ENCODE peak calls at places on chromosomes 11 and 22, in four cellular contexts. B is fibroblast of lung, C is stomach, S is upper lobe of right lung. E is an unnamed sample. For H3K9me3, the result is how much of the 10 kb centered on the place peaks cover.

GRCh38 chr11:30128269-30128932 is 102.4 kb upstream of the FSHB start:
- DNase-seq in B (peak), C (no peak), S (no peak), E (no peak)

GRCh38 chr11:35847473-35847872 is 96.4 kb upstream of the LDLRAD3 start:
- DNase-seq in B (no peak), C (no peak), S (no peak), E (no peak)

GRCh38 chr11:26720003-26720402 is 1.9 kb downstream of the SLC5A12 start:
- DNase-seq in B (no peak), C (no peak), S (no peak), E (no peak)

GRCh38 chr11:11036185-11037161 is 178.6 kb upstream of the ZBED5 start:
- DNase-seq in B (peak), C (no peak), S (no peak), E (no peak)

GRCh38 chr11:122004446-122004845 is 111.6 kb downstream of the BLID start:
- DNase-seq in B (no peak), C (no peak), S (no peak), E (no peak)

GRCh38 chr11:125261471-125262087 is 97.0 kb downstream of the PKNOX2 start:
- DNase-seq in B (peak), C (no peak), S (no peak), E (no peak)

GRCh38 chr22:42344391-42344861 is 74.0 kb upstream of the TCF20 start:
- DNase-seq in B (peak), C (peak), S (no peak), E (no peak)

GRCh38 chr11:61972796-61973602 is 5.6 kb upstream of the FTH1 start:
- DNase-seq in B (peak), C (no peak), S (peak), E (no peak)

GRCh38 chr11:95308512-95309035 is 77.6 kb upstream of the SESN3 start:
- DNase-seq in B (no peak), C (no peak), S (no peak), E (no peak)

GRCh38 chr22:33057363-33057995 is 702 bp downstream of the SYN3 start:
- DNase-seq in B (no peak), C (no peak), S (no peak), E (no peak)

GRCh38 chr11:78350646-78351165 is 66.9 kb downstream of the GAB2 start:
- DNase-seq in B (peak), C (no peak), S (no peak), E (no peak)

GRCh38 chr22:45341503-45341902 is 31.8 kb downstream of the FAM118A start:
- DNase-seq in B (no peak), C (no peak), S (no peak), E (no peak)

GRCh38 chr11:37450613-37451012 is 852.6 kb upstream of the RAG2 start:
- DNase-seq in B (peak), C (no peak), S (no peak), E (no peak)

GRCh38 chr11:2303627-2304155 is 1.9 kb downstream of the TSPAN32 start:
- DNase-seq in B (no peak), C (peak), S (peak), E (peak)

GRCh38 chr11:112538529-112538928 is 277.9 kb upstream of the PLET1 start:
- DNase-seq in B (no peak), C (no peak), S (no peak), E (no peak)

GRCh38 chr22:19641254-19641982 is 72.9 kb upstream of the SEPTIN5 start:
- DNase-seq in B (no peak), C (no peak), S (no peak), E (no peak)

GRCh38 chr11:122097419-122098001 is 18.5 kb downstream of the BLID start:
- DNase-seq in B (peak), C (no peak), S (no peak), E (no peak)

GRCh38 chr22:20810645-20811044 is 36.7 kb downstream of the SERPIND1 start:
- DNase-seq in B (no peak), C (no peak), S (no peak), E (no peak)

GRCh38 chr11:10777393-10777793 is 26.3 kb downstream of the CTR9 start:
- DNase-seq in B (no peak), C (peak), S (no peak), E (no peak)

GRCh38 chr11:92500463-92500862 is 275.8 kb downstream of the FAT3 start:
- DNase-seq in B (peak), C (no peak), S (no peak), E (no peak)

GRCh38 chr22:45631140-45631539 is 40.5 kb upstream of the ATXN10 start:
- DNase-seq in B (no peak), C (no peak), S (peak), E (no peak)

GRCh38 chr11:57800444-57801184 is 39.0 kb downstream of the CTNND1 start:
- DNase-seq in B (peak), C (no peak), S (no peak), E (no peak)

GRCh38 chr11:45061641-45062040 is 84.8 kb upstream of the PRDM11 start:
- DNase-seq in B (no peak), C (no peak), S (no peak), E (no peak)

GRCh38 chr11:108628812-108629211 is 35.2 kb upstream of the EXPH5 start:
- DNase-seq in B (no peak), C (no peak), S (no peak), E (no peak)

GRCh38 chr11:77589521-77590193 is at the start of gene AQP11:
- DNase-seq in B (peak), C (peak), S (peak), E (peak)

GRCh38 chr11:57303990-57304579 is 20.7 kb downstream of the TNKS1BP1 start:
- DNase-seq in B (peak), C (no peak), S (no peak), E (no peak)

GRCh38 chr11:128375941-128376340 is 211.4 kb downstream of the ETS1 start:
- DNase-seq in B (no peak), C (no peak), S (no peak), E (no peak)

GRCh38 chr22:33697640-33698039 is 222.6 kb downstream of the LARGE1 start:
- DNase-seq in B (no peak), C (no peak), S (no peak), E (no peak)

GRCh38 chr22:24442352-24442744 is 14.9 kb downstream of the ADORA2A start:
- DNase-seq in B (no peak), C (peak), S (no peak), E (no peak)

GRCh38 chr11:13278620-13279486 is 1.3 kb downstream of the BMAL1 start:
- DNase-seq in B (no peak), C (no peak), S (no peak), E (no peak)

GRCh38 chr22:19974935-19975706 is 33.5 kb upstream of the TXNRD2 start:
- DNase-seq in B (no peak), C (no peak), S (no peak), E (no peak)

GRCh38 chr11:16114978-16115871 is 241.1 kb downstream of the SOX6 start:
- DNase-seq in B (no peak), C (no peak), S (no peak), E (no peak)

GRCh38 chr11:59678813-59679165 is 10.0 kb upstream of the PATL1 start:
- DNase-seq in B (no peak), C (no peak), S (no peak), E (no peak)

GRCh38 chr22:40867109-40867508 is 5.2 kb upstream of the DNAJB7 start:
- DNase-seq in B (no peak), C (no peak), S (no peak), E (no peak)

GRCh38 chr11:108916935-108917334 is 252.1 kb downstream of the DDX10 start:
- DNase-seq in B (no peak), C (no peak), S (no peak), E (no peak)

GRCh38 chr11:34601085-34601444 is 19.8 kb upstream of the EHF start:
- DNase-seq in B (peak), C (no peak), S (no peak), E (no peak)

GRCh38 chr22:31917227-31917921 is 27.0 kb upstream of the YWHAH start:
- DNase-seq in B (no peak), C (no peak), S (peak), E (no peak)

GRCh38 chr11:12876340-12876739 is 132.8 kb upstream of the RASSF10 start:
- DNase-seq in B (peak), C (no peak), S (no peak), E (no peak)

GRCh38 chr11:102843474-102843873 is at the start of gene MMP3:
- DNase-seq in B (no peak), C (no peak), S (no peak), E (no peak)

GRCh38 chr11:98047647-98048046 is 973.1 kb upstream of the CNTN5 start:
- DNase-seq in B (no peak), C (no peak), S (no peak), E (no peak)
- H3K9me3 ChIP-seq in B (under half), C (under half), S (under half), E (under half)

GRCh38 chr22:48800886-48801607 is 1026.6 kb downstream of the BRD1 start:
- DNase-seq in B (no peak), C (no peak), S (no peak), E (no peak)

GRCh38 chr22:48799227-48799970 is 1028.3 kb downstream of the BRD1 start:
- DNase-seq in B (no peak), C (no peak), S (no peak), E (no peak)

GRCh38 chr22:48798281-48799226 is 1029.1 kb downstream of the BRD1 start:
- DNase-seq in B (no peak), C (no peak), S (no peak), E (no peak)

GRCh38 chr22:48802576-48802975 is 1025.1 kb downstream of the BRD1 start:
- DNase-seq in B (no peak), C (no peak), S (no peak), E (no peak)

GRCh38 chr22:48800036-48800885 is 1027.4 kb downstream of the BRD1 start:
- DNase-seq in B (no peak), C (no peak), S (peak), E (no peak)
- H3K9me3 ChIP-seq in B (under half), C (under half), S (under half), E (under half)

GRCh38 chr11:28298209-28298608 is 190.0 kb downstream of the METTL15 start:
- DNase-seq in B (no peak), C (no peak), S (no peak), E (no peak)
- H3K9me3 ChIP-seq in B (under half), C (under half), S (under half), E (under half)

DNA sequence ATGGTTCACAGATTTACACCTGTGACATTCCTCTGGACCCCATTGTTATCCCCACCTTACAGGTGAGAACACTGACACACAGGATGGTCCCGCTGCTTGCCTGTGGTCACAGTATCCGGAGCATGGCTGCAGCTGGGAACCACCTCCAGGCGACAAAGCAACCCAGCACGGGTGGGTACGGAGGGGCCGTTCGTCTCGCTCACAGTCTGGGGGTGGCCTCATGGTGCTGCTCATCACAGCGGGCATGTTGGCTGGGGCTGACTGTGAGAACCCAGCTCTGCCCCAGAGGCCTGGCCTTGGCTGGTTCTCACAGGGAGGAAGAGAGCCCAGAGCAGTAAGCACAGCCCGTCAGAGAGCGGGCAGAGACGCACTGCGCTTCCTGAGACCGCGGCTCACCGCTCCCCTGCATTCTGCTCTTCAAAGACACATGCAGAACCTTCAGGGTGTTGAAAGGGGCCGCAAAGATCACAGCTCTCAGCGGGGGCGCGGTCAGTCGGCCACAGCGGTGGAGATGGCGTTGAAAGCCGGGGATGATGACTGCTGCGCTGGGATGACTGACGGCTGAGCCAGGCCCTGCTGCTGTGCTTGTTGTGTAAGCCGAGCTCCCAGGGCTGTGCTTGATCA is 423.0 kb downstream of the BRD1 start:
- DNase-seq in B (no peak), C (peak), S (no peak), E (no peak)
- H3K9me3 ChIP-seq in B (under half), C (under half), S (under half), E (under half)

DNA sequence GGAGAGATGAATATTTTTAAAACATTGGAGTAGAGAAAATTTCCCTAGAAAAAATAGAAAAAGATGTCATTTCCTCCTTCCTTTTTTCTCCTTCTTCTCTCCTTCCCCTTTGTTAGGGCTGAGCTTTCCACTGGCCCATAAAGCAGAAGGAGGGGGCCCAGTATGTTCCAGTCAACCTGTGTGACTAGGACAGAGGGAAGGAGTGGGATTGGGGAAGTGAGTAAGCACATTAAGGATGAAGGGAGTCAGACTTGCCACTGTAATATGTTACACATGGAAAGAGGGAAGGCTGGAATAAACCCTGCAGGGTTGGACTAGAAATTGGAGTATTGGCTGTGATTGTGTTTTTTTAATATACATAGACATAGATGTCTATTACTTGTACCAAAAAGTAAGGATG is 20.1 kb upstream of the SPINDOC start:
- DNase-seq in B (no peak), C (no peak), S (no peak), E (no peak)
- H3K9me3 ChIP-seq in B (under half), C (under half), S (under half), E (under half)

DNA sequence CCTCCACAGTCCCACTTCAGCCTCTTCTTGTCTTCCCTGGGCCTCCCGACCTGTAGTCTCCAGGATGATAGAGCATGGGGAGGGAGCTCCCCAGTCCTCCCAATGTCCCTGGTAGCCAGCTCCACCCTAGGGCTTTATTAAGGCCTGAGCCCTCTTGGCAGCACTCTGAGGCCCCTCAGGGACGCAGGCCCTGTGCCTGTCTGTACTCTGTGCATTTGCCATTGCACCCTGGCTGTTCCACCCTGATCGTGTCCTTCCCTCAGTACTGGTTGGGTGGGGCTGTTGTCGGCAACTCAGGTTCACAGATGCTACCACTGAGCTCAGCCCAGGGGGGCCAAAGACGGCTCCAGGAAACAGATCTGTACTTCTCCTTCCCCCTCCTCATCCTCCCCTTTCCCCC is 7.2 kb downstream of the SSTR3 start:
- DNase-seq in B (no peak), C (no peak), S (no peak), E (peak)
- H3K9me3 ChIP-seq in B (under half), C (under half), S (under half), E (under half)

GRCh38 chr11:133819114-133819513 is 26.2 kb downstream of the SPATA19 start:
- DNase-seq in B (no peak), C (no peak), S (no peak), E (no peak)
- H3K9me3 ChIP-seq in B (under half), C (under half), S (under half), E (under half)

DNA sequence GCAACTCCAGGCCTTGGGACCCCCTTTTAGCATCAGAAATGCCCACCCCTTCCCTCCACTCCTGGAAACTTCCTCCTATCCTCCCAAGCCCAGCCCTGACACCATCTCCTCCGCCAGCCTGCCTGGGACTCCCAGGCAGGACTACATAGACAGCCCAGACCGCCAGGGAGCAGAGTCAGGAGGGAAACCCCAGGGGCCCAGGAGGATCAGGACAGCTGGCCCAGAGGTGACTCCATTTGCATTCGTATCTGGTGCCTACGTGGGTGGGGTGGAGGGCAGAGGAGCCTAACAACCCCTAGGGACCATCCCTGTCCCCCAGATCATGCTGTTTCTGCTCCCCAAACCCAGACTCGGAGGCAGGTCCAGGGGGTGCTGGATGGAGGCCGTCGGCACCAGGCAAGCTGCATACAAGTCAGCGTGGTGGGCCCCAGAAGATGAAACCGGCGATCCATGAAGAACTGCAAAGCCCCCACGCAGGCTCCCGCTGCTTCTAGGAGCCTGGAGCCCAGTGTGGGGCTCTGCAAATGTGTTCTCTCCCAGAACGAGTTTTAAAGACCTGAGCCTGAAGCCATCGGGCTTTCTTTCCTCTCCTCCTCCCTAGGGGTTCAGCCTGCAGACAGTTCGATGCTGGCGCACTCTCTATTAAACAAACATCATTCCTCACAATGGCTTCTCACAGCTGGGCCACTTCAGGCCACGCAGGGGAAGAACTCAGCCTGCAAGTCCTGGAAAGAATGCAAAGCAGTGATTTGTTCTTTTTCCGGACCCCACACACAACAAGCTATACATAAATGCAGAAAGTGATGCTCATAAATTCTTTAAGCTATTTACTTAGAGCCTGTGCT is 1506.8 kb downstream of the BRD1 start:
- DNase-seq in B (no peak), C (no peak), S (peak), E (no peak)
- H3K9me3 ChIP-seq in B (under half), C (under half), S (under half), E (under half)

DNA sequence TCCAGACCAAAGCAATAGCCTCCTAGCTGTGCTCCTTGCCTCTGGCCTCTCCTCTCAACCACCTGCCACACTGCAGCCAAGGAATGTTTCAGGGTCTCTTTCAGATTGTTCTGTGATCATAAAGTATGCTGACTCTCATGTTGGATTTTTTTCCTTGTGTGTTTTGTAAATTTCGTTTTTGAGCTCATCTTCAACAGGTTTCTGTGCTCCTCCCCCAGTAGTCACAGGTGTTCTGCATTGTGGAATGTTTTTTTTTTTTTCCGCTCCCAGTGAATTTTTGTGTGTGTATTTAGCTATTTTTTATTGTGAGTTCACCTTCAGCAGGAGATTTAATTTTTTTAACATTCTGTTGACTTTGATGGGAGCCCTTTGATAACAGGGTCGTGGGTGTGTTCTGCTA is 153.7 kb downstream of the MYO18B start:
- DNase-seq in B (no peak), C (no peak), S (no peak), E (no peak)
- H3K9me3 ChIP-seq in B (under half), C (under half), S (under half), E (under half)

DNA sequence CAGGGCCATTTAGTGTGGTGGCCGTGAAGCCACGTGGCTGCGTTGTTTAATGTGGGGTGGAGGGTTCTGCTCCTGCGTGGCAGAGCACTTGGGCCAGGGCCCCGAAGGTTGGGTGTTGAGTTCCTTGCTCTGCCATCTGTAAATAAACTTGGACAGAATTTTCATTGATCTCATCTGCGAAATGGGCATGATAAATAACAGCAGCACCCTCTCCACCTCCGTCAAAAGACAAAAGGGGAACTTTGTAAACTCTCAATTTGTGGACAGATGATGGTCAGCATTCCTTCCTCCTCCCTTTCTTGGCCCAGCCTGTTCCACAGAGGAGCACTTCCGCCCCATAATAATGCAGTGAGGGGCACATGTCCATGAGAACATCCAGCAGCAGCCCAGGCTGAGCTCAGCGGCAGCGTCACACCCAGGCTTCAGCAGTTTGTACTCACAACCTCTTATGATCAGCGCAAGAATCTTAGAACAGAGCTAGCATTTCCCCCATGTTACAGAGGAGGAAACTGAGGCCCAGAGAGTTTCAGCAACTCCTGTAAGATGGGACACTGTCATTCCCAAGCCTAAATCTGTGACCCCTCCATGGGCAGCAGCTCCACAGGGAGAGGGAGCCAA is 874.5 kb downstream of the BRD1 start:
- DNase-seq in B (no peak), C (no peak), S (peak), E (no peak)
- H3K9me3 ChIP-seq in B (under half), C (under half), S (under half), E (under half)